ENCODE peak calls at places on chromosomes 5 and 9, in six cellular contexts. I, T, P, V, L and G are unnamed samples.
A peak's percentile ranks its signal among the peaks of the same experiment; 100 is the strongest.

GRCh38 chr5:145718956-145719355 is 116.2 kb downstream of the PRELID2 start:
- DNase-seq in I (no peak), T (no peak), P (peak; percentile 65), V (peak; percentile 54), L (no peak), G (no peak)

GRCh38 chr5:168655316-168655715 is 76.1 kb upstream of the PANK3 start:
- DNase-seq in I (no peak), T (no peak), P (no peak), V (no peak), L (no peak), G (no peak)

GRCh38 chr9:122930933-122931850 is at the start of gene ZBTB26:
- DNase-seq in I (peak; percentile 97), T (peak; percentile 93), P (peak; percentile 89), V (peak; percentile 96), L (peak; percentile 90), G (peak; percentile 94)

GRCh38 chr5:4570047-4571015 is 569.8 kb upstream of the ADAMTS16 start:
- DNase-seq in I (no peak), T (no peak), P (no peak), V (no peak), L (no peak), G (no peak)

GRCh38 chr5:180640301-180640764 is 9.1 kb downstream of the FLT4 start:
- DNase-seq in I (peak; percentile 15), T (no peak), P (no peak), V (no peak), L (no peak), G (no peak)

GRCh38 chr5:115033861-115034260 is 135.8 kb downstream of the TRIM36 start:
- DNase-seq in I (no peak), T (no peak), P (no peak), V (peak; percentile 19), L (no peak), G (no peak)

GRCh38 chr9:133537257-133537656 is 2.8 kb downstream of the ADAMTSL2 start:
- DNase-seq in I (no peak), T (no peak), P (no peak), V (no peak), L (no peak), G (no peak)

GRCh38 chr9:5511476-5511875 is 1.1 kb downstream of the PDCD1LG2 start:
- DNase-seq in I (no peak), T (no peak), P (no peak), V (no peak), L (no peak), G (no peak)

GRCh38 chr9:89649045-89649691 is 44.4 kb downstream of the GADD45G start:
- DNase-seq in I (no peak), T (no peak), P (no peak), V (no peak), L (no peak), G (no peak)

GRCh38 chr5:100161868-100162267 is 373.3 kb upstream of the FAM174A start:
- DNase-seq in I (no peak), T (no peak), P (no peak), V (no peak), L (no peak), G (no peak)

GRCh38 chr9:131398204-131398603 is 4.3 kb downstream of the PRRC2B start:
- DNase-seq in I (no peak), T (peak; percentile 37), P (no peak), V (no peak), L (no peak), G (no peak)

GRCh38 chr9:131817627-131818026 is 77.8 kb upstream of the RAPGEF1 start:
- DNase-seq in I (no peak), T (no peak), P (no peak), V (no peak), L (no peak), G (no peak)

GRCh38 chr5:9932770-9933169 is 302.6 kb upstream of the TAS2R1 start:
- DNase-seq in I (no peak), T (no peak), P (peak; percentile 81), V (no peak), L (no peak), G (no peak)

GRCh38 chr5:133735346-133735745 is 123.0 kb upstream of the FSTL4 start:
- DNase-seq in I (no peak), T (no peak), P (peak; percentile 11), V (no peak), L (no peak), G (no peak)

GRCh38 chr5:16550316-16550952 is 66.4 kb downstream of the RETREG1 start:
- DNase-seq in I (peak; percentile 65), T (peak; percentile 68), P (peak; percentile 49), V (peak; percentile 64), L (no peak), G (no peak)

GRCh38 chr5:14357441-14357840 is 214.3 kb downstream of the TRIO start:
- DNase-seq in I (no peak), T (no peak), P (no peak), V (no peak), L (no peak), G (no peak)

GRCh38 chr5:143342607-143343006 is 60.9 kb downstream of the NR3C1 start:
- DNase-seq in I (no peak), T (no peak), P (no peak), V (no peak), L (no peak), G (no peak)

GRCh38 chr9:96399335-96399633 is 15.8 kb upstream of the SLC35D2 start:
- DNase-seq in I (no peak), T (no peak), P (no peak), V (no peak), L (no peak), G (no peak)
- H3K27ac ChIP-seq in I (peak overlapping the region; percentile 27), T (no peak overlapping the region), P (no peak overlapping the region), V (no peak overlapping the region), L (no peak overlapping the region), G (no peak overlapping the region)

DNA sequence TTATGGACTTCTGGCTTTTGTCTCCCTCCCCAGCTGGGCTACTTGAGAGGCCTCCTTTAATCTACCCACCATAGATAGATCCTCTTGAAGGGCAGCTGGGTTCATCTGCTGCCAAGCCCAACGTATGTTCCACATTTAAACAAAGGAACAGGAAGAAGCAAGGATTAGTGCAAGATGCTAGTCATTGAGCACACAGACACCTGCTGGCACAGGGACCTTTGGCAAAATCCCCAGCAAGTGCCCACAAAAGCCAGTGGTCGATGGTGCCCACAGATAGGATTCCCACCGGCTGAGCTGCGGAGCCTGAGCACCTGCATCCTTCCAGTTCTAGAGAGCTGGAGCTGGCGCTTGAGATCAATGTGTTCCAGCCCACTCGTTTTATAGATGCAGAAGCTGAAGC is 57.7 kb upstream of the SHB start:
- DNase-seq in I (no peak), T (no peak), P (no peak), V (no peak), L (no peak), G (no peak)
- H3K27ac ChIP-seq in I (no peak overlapping the region), T (no peak overlapping the region), P (no peak overlapping the region), V (no peak overlapping the region), L (no peak overlapping the region), G (no peak overlapping the region)

DNA sequence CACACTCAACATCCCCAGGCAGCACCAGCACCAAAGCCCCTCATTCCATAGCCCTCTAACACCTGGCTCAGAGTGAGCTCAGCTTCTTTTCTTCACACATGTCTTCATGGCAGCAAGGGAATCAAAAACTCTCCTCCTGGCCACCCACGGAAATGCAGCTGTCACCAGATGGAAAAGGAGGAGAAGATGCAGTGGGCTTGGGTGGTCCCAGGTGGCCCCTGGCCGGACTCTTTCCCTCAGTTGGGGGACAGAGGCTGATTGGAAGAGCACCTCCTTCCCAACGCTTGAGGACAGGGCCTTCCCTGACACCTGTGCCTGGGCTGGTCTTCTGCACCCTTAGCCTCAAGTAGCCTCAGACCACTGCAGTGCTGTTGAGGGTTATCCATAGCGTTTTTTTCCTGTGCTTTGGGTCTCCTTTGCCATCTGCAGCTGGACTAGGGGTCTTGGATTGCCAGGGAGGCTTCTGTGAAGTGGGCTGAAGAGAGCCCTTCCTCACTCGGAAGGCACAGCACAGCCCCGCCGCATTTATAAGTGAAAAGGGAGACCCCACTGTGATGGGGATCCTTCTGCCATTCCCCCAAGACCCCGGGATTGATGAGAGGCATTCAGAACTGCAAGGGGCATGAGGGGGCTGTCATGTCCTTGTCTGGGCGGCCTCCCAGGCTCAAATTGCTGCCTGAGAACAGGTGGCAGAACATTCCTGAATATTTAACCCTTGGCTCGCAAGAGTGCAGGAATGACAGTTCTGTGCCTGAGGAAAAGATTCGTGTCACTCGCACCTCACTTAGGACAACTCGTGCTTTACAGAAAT is 200.0 kb downstream of the AUH start:
- DNase-seq in I (no peak), T (no peak), P (no peak), V (no peak), L (no peak), G (no peak)
- H3K27ac ChIP-seq in I (no peak overlapping the region), T (no peak overlapping the region), P (peak overlapping the region; percentile 10), V (no peak overlapping the region), L (no peak overlapping the region), G (peak overlapping the region; percentile 73)

DNA sequence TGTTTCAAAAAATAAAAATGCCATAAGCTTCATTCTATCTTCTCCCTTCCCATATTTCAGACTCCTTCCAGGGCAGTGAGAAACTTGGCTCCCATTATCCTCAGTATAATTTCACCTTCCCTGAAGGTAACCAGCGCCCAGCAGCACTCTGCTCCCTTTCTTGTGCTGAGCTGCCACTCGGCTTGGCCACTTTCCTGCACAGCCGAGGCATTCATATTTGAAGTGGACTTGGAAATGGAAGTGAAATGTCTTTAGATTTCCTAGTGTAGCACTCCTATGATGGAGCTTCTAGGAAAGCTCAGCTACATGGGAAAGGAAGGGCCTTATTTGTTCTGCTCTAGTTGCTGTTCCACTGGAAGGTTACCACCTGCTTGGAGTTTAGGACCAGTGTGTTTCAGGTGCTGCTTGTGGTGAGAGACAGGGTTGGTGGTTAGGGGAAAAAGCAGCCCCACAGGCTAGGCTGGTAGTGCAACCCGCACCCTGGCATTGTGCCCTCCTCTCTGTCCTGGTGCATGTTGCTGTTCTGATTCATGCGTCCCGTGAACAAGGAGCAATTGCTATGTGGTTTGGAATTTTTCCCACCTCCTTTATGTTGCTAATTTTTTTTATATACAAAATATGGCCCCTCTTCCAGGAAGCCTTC is 53.8 kb downstream of the RAD23B start:
- DNase-seq in I (no peak), T (peak; percentile 78), P (peak; percentile 56), V (no peak), L (no peak), G (no peak)
- H3K27ac ChIP-seq in I (no peak overlapping the region), T (no peak overlapping the region), P (no peak overlapping the region), V (no peak overlapping the region), L (no peak overlapping the region), G (no peak overlapping the region)

GRCh38 chr5:123876265-123876790 is 364.4 kb downstream of the CSNK1G3 start:
- DNase-seq in I (no peak), T (no peak), P (no peak), V (no peak), L (no peak), G (no peak)

GRCh38 chr5:123868267-123868666 is 356.3 kb downstream of the CSNK1G3 start:
- DNase-seq in I (peak; percentile 22), T (no peak), P (no peak), V (peak; percentile 31), L (no peak), G (no peak)

GRCh38 chr5:123874600-123875201 is 362.7 kb downstream of the CSNK1G3 start:
- DNase-seq in I (no peak), T (no peak), P (peak; percentile 12), V (no peak), L (no peak), G (peak; percentile 7)

GRCh38 chr5:123875444-123876264 is 363.7 kb downstream of the CSNK1G3 start:
- DNase-seq in I (peak; percentile 25), T (peak; percentile 36), P (no peak), V (peak; percentile 60), L (peak; percentile 54), G (peak; percentile 15)

DNA sequence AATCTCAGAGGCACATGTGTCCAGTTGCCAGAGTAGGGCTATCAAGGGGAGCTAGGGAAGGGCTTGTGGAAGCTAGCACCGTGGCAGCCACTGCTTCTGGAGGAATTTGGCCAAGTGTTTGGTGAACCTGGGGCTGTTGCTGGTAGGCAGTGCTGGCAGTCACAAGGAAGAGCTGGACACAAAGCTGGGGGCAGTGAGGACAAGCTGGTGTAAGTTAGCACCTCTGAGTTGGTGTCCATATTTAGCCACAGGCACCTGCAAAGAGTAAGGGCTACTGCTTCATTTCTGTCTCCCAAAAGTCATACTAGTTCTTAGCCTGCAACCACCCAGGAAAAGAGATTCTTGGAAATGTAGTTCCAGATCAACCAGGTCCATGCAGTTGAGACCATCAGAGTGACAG is 359.4 kb downstream of the CSNK1G3 start:
- DNase-seq in I (no peak), T (no peak), P (no peak), V (no peak), L (no peak), G (no peak)
- H3K27ac ChIP-seq in I (no peak overlapping the region), T (no peak overlapping the region), P (no peak overlapping the region), V (no peak overlapping the region), L (no peak overlapping the region), G (no peak overlapping the region)